ENCODE peak calls at places on chromosomes 2 and 18, in ten cellular contexts. X is MCF 10A, Z is lower lobe of right lung, P is AG04449, H is A549, W is glutamatergic neuron, C is AG10803, V is HepG2, E is IMR-90, M is gastrocnemius medialis. A is an unnamed sample.

GRCh38 chr2:44168684-44169154 is at the start of gene PPM1B:
- DNase-seq in X (no peak), Z (peak), P (no peak), H (no peak), W (peak), C (no peak), V (no peak), E (no peak), M (no peak), A (peak)

GRCh38 chr18:9839211-9839610 is 46.6 kb upstream of the TXNDC2 start:
- DNase-seq in X (no peak), Z (no peak), P (no peak), H (no peak), W (no peak), C (no peak), V (no peak), E (no peak), M (no peak), A (no peak)

GRCh38 chr2:119678021-119678656 is 862 bp upstream of the TMEM177 start:
- DNase-seq in X (no peak), Z (no peak), P (no peak), H (no peak), W (no peak), C (no peak), V (peak), E (no peak), M (no peak), A (no peak)

GRCh38 chr2:193679850-193680249 is 1485.1 kb upstream of the TMEFF2 start:
- DNase-seq in X (no peak), Z (no peak), P (no peak), H (no peak), W (no peak), C (no peak), V (no peak), E (no peak), M (no peak), A (no peak)

GRCh38 chr2:1995987-1996386 is 251.7 kb upstream of the PXDN start:
- DNase-seq in X (no peak), Z (no peak), P (no peak), H (no peak), W (no peak), C (no peak), V (no peak), E (no peak), M (no peak), A (no peak)

GRCh38 chr2:85753525-85754312 is at the start of gene ATOH8:
- DNase-seq in X (peak), Z (peak), P (no peak), H (peak), W (peak), C (peak), V (peak), E (peak), M (peak), A (peak)

GRCh38 chr2:96139181-96139758 is 968 bp upstream of the ASTL start:
- DNase-seq in X (no peak), Z (no peak), P (no peak), H (no peak), W (no peak), C (no peak), V (no peak), E (no peak), M (no peak), A (no peak)

GRCh38 chr2:151367571-151367970 is 10.2 kb downstream of the TNFAIP6 start:
- DNase-seq in X (no peak), Z (no peak), P (peak), H (no peak), W (no peak), C (peak), V (no peak), E (peak), M (no peak), A (no peak)

GRCh38 chr2:173990970-173991819 is 26.0 kb upstream of the SP3 start:
- DNase-seq in X (peak), Z (no peak), P (no peak), H (no peak), W (peak), C (peak), V (no peak), E (peak), M (peak), A (no peak)

GRCh38 chr2:199288424-199288823 is 169.3 kb downstream of the SATB2 start:
- DNase-seq in X (no peak), Z (no peak), P (no peak), H (no peak), W (no peak), C (no peak), V (no peak), E (no peak), M (no peak), A (no peak)

GRCh38 chr2:85893428-85894258 is 4.9 kb upstream of the ST3GAL5 start:
- DNase-seq in X (peak), Z (no peak), P (no peak), H (peak), W (peak), C (peak), V (no peak), E (peak), M (no peak), A (no peak)

GRCh38 chr2:31199206-31199605 is 18.1 kb downstream of the CAPN14 start:
- DNase-seq in X (no peak), Z (no peak), P (no peak), H (no peak), W (no peak), C (no peak), V (no peak), E (no peak), M (no peak), A (no peak)

DNA sequence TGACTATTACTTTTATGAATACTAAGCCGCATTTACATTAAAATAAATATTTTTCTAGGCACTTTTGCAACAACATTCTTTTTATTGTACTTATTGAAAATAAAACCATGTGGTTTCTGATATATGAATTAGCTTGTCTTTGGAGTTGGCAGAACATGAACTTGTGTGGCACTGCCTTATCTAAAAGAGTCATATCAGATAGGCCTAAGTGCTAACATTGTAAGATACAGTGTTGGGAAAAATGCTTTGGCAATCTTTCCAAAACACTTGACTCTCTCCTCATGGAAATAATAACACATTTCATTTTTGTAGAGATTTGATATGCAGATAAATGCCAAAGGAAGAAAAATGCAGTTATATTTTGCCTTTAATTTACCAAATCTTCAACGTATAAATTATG is 191.7 kb downstream of the ERBB4 start:
- DNase-seq in X (no peak), Z (no peak), P (no peak), H (no peak), W (no peak), C (no peak), V (no peak), E (no peak), M (no peak), A (no peak)
- TF ChIP-seq CTCF in X (no peak), Z (no peak), P (no peak), H (no peak), W (no peak), C (no peak), V (no peak), E (no peak), M (no peak), A (no peak)

DNA sequence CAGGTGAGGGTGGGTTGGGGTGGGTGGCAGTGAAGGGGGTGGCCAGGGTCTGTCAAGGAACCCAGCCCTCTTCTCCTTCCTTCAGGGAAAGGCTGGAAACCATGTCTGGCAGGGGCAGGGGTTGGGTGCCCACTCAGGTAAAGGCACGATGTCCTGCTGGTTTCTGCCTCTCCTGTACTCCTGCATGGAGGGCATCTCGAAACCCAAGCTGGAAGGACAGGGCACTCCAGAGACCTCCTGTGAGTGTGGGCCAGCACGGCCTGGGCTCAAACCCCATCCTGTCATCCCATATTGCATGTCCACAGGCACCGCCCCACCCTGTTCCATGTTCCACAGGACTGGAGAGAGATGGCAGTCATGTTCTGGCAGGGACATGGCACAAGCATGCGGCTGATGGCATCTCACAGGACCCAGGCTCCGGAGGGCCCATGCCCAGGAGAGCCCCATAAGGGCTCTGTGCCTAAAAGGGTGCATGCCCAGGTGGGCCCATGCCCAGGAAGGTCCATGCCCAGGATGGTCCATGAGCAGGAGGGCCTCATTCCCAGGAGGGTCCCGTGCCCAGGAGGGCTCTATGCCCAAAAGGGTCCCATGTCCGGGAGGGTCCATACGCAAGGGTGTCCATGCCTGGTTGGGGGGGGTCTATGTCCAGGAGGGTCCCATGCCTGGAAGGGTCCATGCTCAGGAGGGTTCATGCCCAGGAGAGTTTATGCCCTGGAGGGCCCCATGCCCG is 6.4 kb downstream of the GPR35 start:
- DNase-seq in X (no peak), Z (no peak), P (no peak), H (no peak), W (no peak), C (no peak), V (no peak), E (no peak), M (no peak), A (peak)
- TF ChIP-seq CTCF in X (no peak), Z (no peak), P (no peak), H (no peak), W (no peak), C (no peak), V (no peak), E (no peak), M (no peak), A (no peak)

GRCh38 chr2:14132386-14132785 is 500.1 kb upstream of the LRATD1 start:
- DNase-seq in X (no peak), Z (no peak), P (no peak), H (no peak), W (no peak), C (no peak), V (no peak), E (no peak), M (no peak), A (no peak)

GRCh38 chr2:14136030-14136429 is 496.5 kb upstream of the LRATD1 start:
- DNase-seq in X (no peak), Z (no peak), P (no peak), H (no peak), W (no peak), C (no peak), V (no peak), E (no peak), M (no peak), A (no peak)

GRCh38 chr2:14140009-14140408 is 492.5 kb upstream of the LRATD1 start:
- DNase-seq in X (no peak), Z (no peak), P (no peak), H (no peak), W (no peak), C (no peak), V (no peak), E (no peak), M (no peak), A (no peak)

GRCh38 chr2:14134737-14135136 is 497.8 kb upstream of the LRATD1 start:
- DNase-seq in X (no peak), Z (no peak), P (no peak), H (no peak), W (no peak), C (no peak), V (no peak), E (no peak), M (no peak), A (no peak)

DNA sequence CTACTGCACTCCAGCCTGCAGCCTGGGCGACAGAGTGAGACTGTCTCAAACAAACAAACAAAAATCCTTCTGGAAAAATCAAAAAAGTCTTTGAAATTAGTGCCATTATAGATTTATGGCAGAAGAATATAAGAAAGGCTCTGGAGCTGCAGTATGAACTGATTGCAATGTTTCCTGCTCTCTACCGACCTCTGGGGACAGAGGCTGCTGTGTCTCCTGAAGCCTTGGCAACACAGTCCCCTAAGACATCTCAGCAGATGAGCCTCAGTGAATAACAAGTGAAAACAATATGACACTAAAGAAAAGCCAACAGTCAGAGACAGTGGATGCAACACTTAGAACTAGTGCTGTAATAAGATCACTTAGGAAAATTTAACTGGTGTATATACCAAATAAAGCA is 494.9 kb upstream of the LRATD1 start:
- DNase-seq in X (peak), Z (no peak), P (no peak), H (peak), W (peak), C (no peak), V (no peak), E (no peak), M (no peak), A (no peak)
- TF ChIP-seq CTCF in X (no peak), Z (no peak), P (no peak), H (no peak), W (no peak), C (no peak), V (no peak), E (no peak), M (no peak), A (no peak)

GRCh38 chr2:27016801-27017325 is 15.9 kb upstream of the TMEM214 start:
- DNase-seq in X (peak), Z (peak), P (no peak), H (peak), W (peak), C (peak), V (peak), E (peak), M (no peak), A (no peak)
- TF ChIP-seq CTCF in X (peak), Z (peak), P (peak), H (peak), W (peak), C (peak), V (peak), E (peak), M (peak), A (peak)

DNA sequence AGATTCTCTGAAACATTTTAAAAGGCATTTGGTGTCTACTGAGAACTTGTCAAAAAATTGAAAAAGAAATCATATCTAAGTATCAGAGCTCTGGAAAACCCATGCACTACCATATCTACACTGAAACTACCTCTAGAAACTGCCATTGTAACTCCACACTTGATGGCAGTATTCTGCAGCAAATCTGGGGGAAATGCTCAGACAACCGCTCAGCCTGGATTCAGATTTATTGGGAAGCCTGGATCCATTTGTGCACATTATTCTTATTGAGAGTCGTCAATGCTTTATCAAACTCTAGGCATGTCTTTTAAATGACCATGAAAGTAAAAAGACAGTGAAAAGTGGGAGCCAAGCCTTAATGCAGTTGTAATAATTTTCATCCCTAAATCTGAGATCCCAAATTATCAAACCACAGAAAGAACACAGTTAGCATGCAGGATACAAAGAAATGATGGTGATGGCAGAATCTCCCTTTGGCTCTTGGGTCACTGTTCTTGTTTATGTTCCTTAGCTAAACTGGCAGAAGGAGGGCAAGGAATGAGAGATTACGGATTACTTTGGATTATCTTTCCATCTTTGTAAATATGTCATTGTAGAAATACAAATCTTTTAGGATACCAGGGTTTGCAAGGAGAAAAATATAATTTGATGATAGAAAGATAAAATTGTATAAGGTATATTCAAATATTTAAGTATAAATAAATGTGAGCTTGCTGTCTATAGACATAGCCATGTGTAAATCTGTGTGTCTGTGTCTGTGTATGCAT is 512.1 kb upstream of the SYT4 start:
- DNase-seq in X (peak), Z (no peak), P (no peak), H (no peak), W (no peak), C (peak), V (no peak), E (no peak), M (no peak), A (no peak)
- TF ChIP-seq CTCF in X (no peak), Z (peak), P (peak), H (no peak), W (no peak), C (peak), V (no peak), E (no peak), M (no peak), A (no peak)

GRCh38 chr18:49628993-49629795 is 67.3 kb downstream of the LIPG start:
- DNase-seq in X (no peak), Z (peak), P (no peak), H (no peak), W (no peak), C (no peak), V (peak), E (no peak), M (no peak), A (no peak)
- TF ChIP-seq CTCF in X (no peak), Z (peak), P (no peak), H (no peak), W (peak), C (peak), V (peak), E (peak), M (peak), A (peak)

A was measured in upper lobe of right lung.